ENCODE peak calls at places on chromosomes 12 and 14, in eight cellular contexts. Y is effector memory CD8-positive, alpha-beta T cell; I is iPS-NIHi11; W is GM04503; K is NCI-H187 treated with DMSO at 0.1 percent for 48 hours; T is stimulated activated CD4-positive, alpha-beta T cell treated with anti-CD3 and anti-CD28 coated beads, Interleukin-12 subunit alpha, Interleukin-12 subunit beta, amount 100 ng/mL, for 4 hours; V is hepatocyte; S is A172. C is an unnamed sample.

GRCh38 chr12:68375701-68376469 is 43.7 kb upstream of the MDM1 start:
- DNase-seq in K (peak; percentile 74), V (no peak), S (no peak), T (no peak), W (no peak), Y (no peak), I (no peak), C (no peak)

GRCh38 chr12:64672925-64673409 is 62.7 kb downstream of the RASSF3 start:
- DNase-seq in I (no peak), W (no peak), K (no peak), Y (no peak), T (no peak), V (peak; percentile 58), S (peak; percentile 82), C (no peak)

GRCh38 chr12:54421175-54421872 is 2.3 kb upstream of the ITGA5 start:
- DNase-seq in S (no peak), T (no peak), I (no peak), K (no peak), W (no peak), V (no peak), Y (no peak), C (peak; percentile 18)

GRCh38 chr14:84792722-84793410 is 737.1 kb upstream of the FLRT2 start:
- DNase-seq in Y (no peak), V (no peak), S (peak; percentile 49), T (no peak), W (no peak), I (no peak), K (no peak), C (no peak)

GRCh38 chr14:53127832-53128231 is 25.3 kb downstream of the DDHD1 start:
- DNase-seq in W (no peak), I (no peak), S (no peak), Y (no peak), K (no peak), V (no peak), T (no peak), C (no peak)

GRCh38 chr12:132379996-132380395 is 50.6 kb upstream of the GALNT9 start:
- DNase-seq in S (no peak), K (no peak), T (no peak), V (no peak), Y (no peak), W (no peak), I (no peak), C (no peak)

GRCh38 chr12:2264622-2265306 is 212.0 kb downstream of the CACNA1C start:
- DNase-seq in T (no peak), S (peak; percentile 77), Y (no peak), I (no peak), K (no peak), V (peak; percentile 55), W (peak; percentile 98), C (no peak)

GRCh38 chr12:42946776-42947435 is 357.4 kb upstream of the PRICKLE1 start:
- DNase-seq in T (no peak), I (no peak), V (no peak), Y (no peak), W (no peak), S (no peak), K (no peak), C (no peak)

GRCh38 chr14:77044776-77045569 is 16.5 kb upstream of the IRF2BPL start:
- DNase-seq in S (no peak), V (peak; percentile 48), Y (no peak), W (no peak), K (no peak), T (no peak), I (no peak), C (no peak)

GRCh38 chr12:49293056-49293956 is 1.6 kb upstream of the PRPH start:
- DNase-seq in S (peak; percentile 61), W (no peak), I (peak; percentile 25), T (no peak), K (peak; percentile 61), V (no peak), Y (no peak), C (no peak)

GRCh38 chr14:22464422-22465142 is 124.4 kb downstream of the DAD1 start:
- DNase-seq in K (no peak), T (no peak), S (no peak), I (no peak), V (no peak), W (no peak), Y (no peak), C (no peak)

GRCh38 chr12:93894391-93895095 is 217.4 kb downstream of the CRADD start:
- DNase-seq in S (peak; percentile 51), I (no peak), W (peak; percentile 64), K (no peak), V (peak; percentile 48), Y (no peak), T (no peak), C (no peak)

GRCh38 chr14:39232554-39233415 is 930 bp upstream of the MIA2 start:
- DNase-seq in S (no peak), K (no peak), W (peak; percentile 42), V (peak; percentile 30), I (no peak), T (no peak), Y (no peak), C (no peak)

GRCh38 chr12:7219599-7220243 is 30.2 kb downstream of the PEX5 start:
- DNase-seq in Y (peak; percentile 68), T (peak; percentile 59), S (peak; percentile 48), I (peak; percentile 80), V (peak; percentile 91), K (no peak), W (no peak), C (peak; percentile 45)

GRCh38 chr14:95993768-95994592 is 45.2 kb upstream of the C14orf132 start:
- DNase-seq in S (peak; percentile 55), W (no peak), T (no peak), Y (peak; percentile 16), K (peak; percentile 17), I (peak; percentile 75), V (peak; percentile 78), C (no peak)

GRCh38 chr12:111180830-111181726 is 187.8 kb downstream of the PHETA1 start:
- DNase-seq in W (no peak), I (no peak), Y (no peak), V (peak; percentile 85), S (no peak), T (no peak), K (no peak), C (no peak)

GRCh38 chr14:95495538-95496025 is 20.9 kb downstream of the SYNE3 start:
- DNase-seq in S (no peak), T (no peak), K (no peak), I (no peak), Y (no peak), W (no peak), V (no peak), C (no peak)

GRCh38 chr14:32128703-32129102 is 51.6 kb downstream of the ARHGAP5 start:
- DNase-seq in S (no peak), V (no peak), I (no peak), Y (no peak), T (no peak), K (no peak), W (no peak), C (no peak)

GRCh38 chr14:59583755-59584154 is 7.1 kb upstream of the CCDC175 start:
- DNase-seq in K (no peak), T (no peak), S (peak; percentile 41), Y (no peak), W (no peak), I (peak; percentile 35), V (no peak), C (no peak)

GRCh38 chr12:10031318-10031717 is 836 bp downstream of the CLEC9A start:
- DNase-seq in Y (no peak), I (no peak), T (no peak), W (no peak), V (no peak), K (no peak), S (peak; percentile 60), C (no peak)

GRCh38 chr12:34625116-34625515 is 602.8 kb downstream of the ALG10 start:
- DNase-seq in Y (no peak), I (no peak), T (no peak), S (peak; percentile 3), W (no peak), V (no peak), K (no peak), C (no peak)

GRCh38 chr12:17060260-17060659 is 454.3 kb upstream of the LMO3 start:
- DNase-seq in T (no peak), S (peak; percentile 34), W (no peak), V (no peak), K (no peak), I (no peak), Y (no peak), C (no peak)